ENCODE peak calls at places on chromosomes 11 and 22, in ten cellular contexts. K is kidney, Y is lower lobe of right lung, T is HCT116, F is neural progenitor cell, M is right lobe of liver, I is H1, P is colonic mucosa, X is esophagus muscularis mucosa, G is transverse colon. B is an unnamed sample.

GRCh38 chr22:37486224-37486845 is at the start of gene MFNG:
- DNase-seq in K (peak), Y (peak), T (no peak), F (peak), M (peak), I (peak), P (peak), X (no peak), G (peak), B (no peak)

GRCh38 chr22:29780781-29781676 is 13.9 kb downstream of the UQCR10 start:
- DNase-seq in K (no peak), Y (no peak), T (no peak), F (no peak), M (no peak), I (no peak), P (no peak), X (no peak), G (no peak), B (no peak)

GRCh38 chr22:17234144-17234623 is 14.9 kb upstream of the ADA2 start:
- DNase-seq in K (peak), Y (peak), T (peak), F (peak), M (no peak), I (peak), P (no peak), X (no peak), G (no peak), B (no peak)

GRCh38 chr11:77199346-77199745 is 71.3 kb downstream of the MYO7A start:
- DNase-seq in K (peak), Y (peak), T (no peak), F (no peak), M (peak), I (no peak), P (no peak), X (no peak), G (no peak), B (no peak)

GRCh38 chr11:84780689-84781293 is 846.4 kb downstream of the DLG2 start:
- DNase-seq in K (no peak), Y (no peak), T (peak), F (peak), M (no peak), I (no peak), P (no peak), X (no peak), G (no peak), B (no peak)

GRCh38 chr22:28025333-28025732 is 106.3 kb upstream of the PITPNB start:
- DNase-seq in K (no peak), Y (no peak), T (no peak), F (no peak), M (no peak), I (no peak), P (peak), X (no peak), G (no peak), B (no peak)

GRCh38 chr11:125952973-125953372 is 7.1 kb downstream of the VSIG10L2 start:
- DNase-seq in K (no peak), Y (peak), T (no peak), F (no peak), M (no peak), I (no peak), P (peak), X (peak), G (peak), B (peak)

GRCh38 chr11:63517156-63517555 is 11.3 kb downstream of the LGALS12 start:
- DNase-seq in K (no peak), Y (no peak), T (no peak), F (no peak), M (no peak), I (no peak), P (no peak), X (no peak), G (no peak), B (no peak)

GRCh38 chr11:129251067-129251466 is 58.9 kb upstream of the ARHGAP32 start:
- DNase-seq in K (no peak), Y (no peak), T (no peak), F (no peak), M (no peak), I (no peak), P (no peak), X (no peak), G (no peak), B (no peak)

GRCh38 chr22:47033648-47034000 is 271.2 kb downstream of the TBC1D22A start:
- DNase-seq in K (peak), Y (peak), T (no peak), F (no peak), M (peak), I (no peak), P (no peak), X (no peak), G (no peak), B (no peak)

GRCh38 chr11:63518548-63518947 is 12.7 kb downstream of the LGALS12 start:
- DNase-seq in K (no peak), Y (no peak), T (no peak), F (no peak), M (no peak), I (no peak), P (no peak), X (no peak), G (no peak), B (no peak)

GRCh38 chr11:86660011-86660595 is 12.3 kb downstream of the ME3 start:
- DNase-seq in K (no peak), Y (no peak), T (no peak), F (no peak), M (no peak), I (no peak), P (no peak), X (no peak), G (no peak), B (no peak)

GRCh38 chr11:57395905-57396623 is 5.6 kb upstream of the PRG2 start:
- DNase-seq in K (no peak), Y (no peak), T (no peak), F (no peak), M (no peak), I (no peak), P (no peak), X (no peak), G (no peak), B (no peak)

GRCh38 chr22:18033204-18033998 is 9.0 kb upstream of the MICAL3 start:
- DNase-seq in K (no peak), Y (no peak), T (no peak), F (no peak), M (no peak), I (no peak), P (no peak), X (peak), G (no peak), B (no peak)

GRCh38 chr11:60336767-60337391 is 9.8 kb downstream of the MS4A6E start:
- DNase-seq in K (no peak), Y (no peak), T (no peak), F (no peak), M (no peak), I (no peak), P (no peak), X (no peak), G (no peak), B (no peak)

GRCh38 chr11:102197759-102198158 is 87.5 kb downstream of the YAP1 start:
- DNase-seq in K (no peak), Y (no peak), T (no peak), F (peak), M (no peak), I (peak), P (no peak), X (no peak), G (no peak), B (no peak)

GRCh38 chr11:78961186-78961782 is 386.6 kb upstream of the NARS2 start:
- DNase-seq in K (no peak), Y (peak), T (peak), F (peak), M (no peak), I (peak), P (peak), X (no peak), G (peak), B (no peak)

GRCh38 chr22:36757608-36758220 is 18.2 kb downstream of the IFT27 start:
- DNase-seq in K (peak), Y (peak), T (peak), F (peak), M (peak), I (peak), P (peak), X (no peak), G (peak), B (no peak)

GRCh38 chr11:9972917-9973504 is 309.1 kb downstream of the SWAP70 start:
- DNase-seq in K (no peak), Y (no peak), T (peak), F (peak), M (no peak), I (no peak), P (no peak), X (no peak), G (no peak), B (no peak)

GRCh38 chr11:124297921-124298320 is 15.8 kb downstream of the OR8D1 start:
- DNase-seq in K (no peak), Y (no peak), T (no peak), F (no peak), M (no peak), I (no peak), P (no peak), X (no peak), G (no peak), B (no peak)

GRCh38 chr11:11843233-11843632 is 1.5 kb downstream of the USP47 start:
- DNase-seq in K (no peak), Y (no peak), T (no peak), F (peak), M (no peak), I (no peak), P (no peak), X (no peak), G (no peak), B (no peak)

GRCh38 chr22:26753125-26753862 is 95.9 kb downstream of the MIAT start:
- DNase-seq in K (no peak), Y (no peak), T (no peak), F (peak), M (no peak), I (no peak), P (no peak), X (no peak), G (no peak), B (no peak)

GRCh38 chr11:34313099-34313517 is 44.7 kb downstream of the ABTB2 start:
- DNase-seq in K (no peak), Y (no peak), T (no peak), F (no peak), M (no peak), I (no peak), P (no peak), X (no peak), G (no peak), B (no peak)

GRCh38 chr22:33274214-33274828 is 216.1 kb upstream of the SYN3 start:
- DNase-seq in K (no peak), Y (no peak), T (no peak), F (peak), M (no peak), I (peak), P (peak), X (no peak), G (peak), B (no peak)

GRCh38 chr11:72041364-72042058 is 38.8 kb downstream of the NUMA1 start:
- DNase-seq in K (peak), Y (peak), T (peak), F (peak), M (peak), I (peak), P (peak), X (peak), G (peak), B (peak)

GRCh38 chr11:68340003-68340767 is 27.8 kb downstream of the LRP5 start:
- DNase-seq in K (no peak), Y (no peak), T (no peak), F (no peak), M (no peak), I (no peak), P (no peak), X (no peak), G (no peak), B (no peak)

GRCh38 chr11:73946798-73947458 is 3.9 kb upstream of the DNAJB13 start:
- DNase-seq in K (no peak), Y (no peak), T (no peak), F (no peak), M (peak), I (no peak), P (no peak), X (no peak), G (no peak), B (peak)

GRCh38 chr11:18844753-18845367 is 53.3 kb upstream of the PTPN5 start:
- DNase-seq in K (no peak), Y (no peak), T (peak), F (peak), M (no peak), I (no peak), P (no peak), X (no peak), G (no peak), B (no peak)

GRCh38 chr11:123406441-123407123 is 23.5 kb upstream of the GRAMD1B start:
- DNase-seq in K (no peak), Y (no peak), T (no peak), F (no peak), M (no peak), I (no peak), P (no peak), X (no peak), G (no peak), B (no peak)

GRCh38 chr11:92453055-92453454 is 228.4 kb downstream of the FAT3 start:
- DNase-seq in K (no peak), Y (no peak), T (no peak), F (no peak), M (no peak), I (no peak), P (no peak), X (no peak), G (no peak), B (no peak)

GRCh38 chr11:57597971-57598830 is 716 bp downstream of the SERPING1 start:
- DNase-seq in K (peak), Y (peak), T (no peak), F (peak), M (peak), I (peak), P (peak), X (no peak), G (peak), B (no peak)

GRCh38 chr22:23199159-23199558 is 18.9 kb downstream of the BCR start:
- DNase-seq in K (peak), Y (no peak), T (no peak), F (peak), M (no peak), I (no peak), P (no peak), X (no peak), G (no peak), B (no peak)

GRCh38 chr22:24303007-24303406 is 32.4 kb downstream of the SPECC1L start:
- DNase-seq in K (no peak), Y (no peak), T (no peak), F (no peak), M (no peak), I (no peak), P (no peak), X (no peak), G (no peak), B (no peak)

GRCh38 chr11:130472434-130472961 is 24.1 kb downstream of the ADAMTS15 start:
- DNase-seq in K (no peak), Y (no peak), T (no peak), F (no peak), M (no peak), I (no peak), P (no peak), X (peak), G (no peak), B (peak)

GRCh38 chr11:91805293-91805692 is 419.3 kb upstream of the FAT3 start:
- DNase-seq in K (no peak), Y (no peak), T (no peak), F (no peak), M (no peak), I (no peak), P (no peak), X (no peak), G (no peak), B (no peak)

GRCh38 chr22:20034143-20034542 is 13.2 kb downstream of the TANGO2 start:
- DNase-seq in K (no peak), Y (no peak), T (no peak), F (no peak), M (no peak), I (no peak), P (no peak), X (no peak), G (no peak), B (no peak)

GRCh38 chr11:68303982-68304780 is 8.2 kb upstream of the LRP5 start:
- DNase-seq in K (no peak), Y (no peak), T (no peak), F (no peak), M (peak), I (no peak), P (no peak), X (no peak), G (no peak), B (no peak)

GRCh38 chr11:67404515-67405195 is 772 bp downstream of the TBC1D10C start:
- DNase-seq in K (peak), Y (peak), T (no peak), F (no peak), M (no peak), I (no peak), P (no peak), X (no peak), G (no peak), B (no peak)

GRCh38 chr11:70623906-70624597 is 225.7 kb downstream of the CTTN start:
- DNase-seq in K (no peak), Y (no peak), T (no peak), F (no peak), M (no peak), I (no peak), P (peak), X (no peak), G (peak), B (no peak)

GRCh38 chr11:128790200-128790599 is 76.9 kb downstream of the KCNJ1 start:
- DNase-seq in K (peak), Y (no peak), T (no peak), F (peak), M (no peak), I (no peak), P (no peak), X (no peak), G (no peak), B (no peak)

DNA sequence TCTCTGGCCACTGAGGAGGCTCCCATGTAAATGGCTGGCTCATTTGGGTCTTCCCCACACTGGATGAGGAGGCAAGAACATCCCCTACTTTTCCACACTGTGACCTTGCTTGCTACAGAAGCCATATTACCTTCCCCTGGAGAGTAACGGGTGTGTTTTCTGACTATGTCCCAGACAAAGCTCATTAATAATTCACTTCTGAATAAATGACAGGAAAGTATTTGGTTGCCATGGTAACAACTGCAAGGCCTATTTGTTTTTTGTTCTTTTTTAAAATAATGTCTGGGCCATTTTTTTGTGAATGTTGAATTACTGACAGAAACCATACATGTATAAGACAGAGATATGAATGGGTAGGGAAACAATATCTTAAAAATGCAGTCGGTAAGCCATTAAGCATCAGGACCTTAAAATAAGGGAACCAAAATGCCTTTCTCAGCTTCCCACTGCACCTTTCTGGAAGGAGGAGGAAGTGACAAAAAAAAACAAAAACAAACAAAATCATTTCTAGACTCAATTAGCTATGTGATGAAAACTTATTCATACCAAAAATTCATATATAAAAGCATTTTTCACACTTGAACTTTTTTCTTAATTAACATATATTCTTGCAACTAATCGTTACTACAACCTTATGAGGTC is 31.9 kb downstream of the SLC1A2 start:
- DNase-seq in K (no peak), Y (no peak), T (no peak), F (no peak), M (no peak), I (no peak), P (no peak), X (no peak), G (no peak), B (no peak)
- TF ChIP-seq CTCF in K (no peak), Y (peak), T (no peak), F (no peak), M (no peak), I (no peak), P (no peak), X (no peak), G (no peak), B (no peak)

GRCh38 chr22:50657925-50658324 is 14.7 kb upstream of the SHANK3 start:
- DNase-seq in K (no peak), Y (no peak), T (no peak), F (no peak), M (no peak), I (no peak), P (no peak), X (no peak), G (no peak), B (no peak)

GRCh38 chr22:50660306-50660705 is 12.3 kb upstream of the SHANK3 start:
- DNase-seq in K (no peak), Y (no peak), T (no peak), F (no peak), M (no peak), I (no peak), P (no peak), X (no peak), G (no peak), B (no peak)

GRCh38 chr22:50656122-50657070 is 16.2 kb upstream of the SHANK3 start:
- DNase-seq in K (peak), Y (peak), T (no peak), F (no peak), M (no peak), I (no peak), P (no peak), X (no peak), G (no peak), B (no peak)
- H3K27ac ChIP-seq in K (no peak), Y (peak), T (peak), F (no peak), M (no peak), I (no peak), P (no peak), X (peak), G (peak), B (no peak)

GRCh38 chr11:119357069-119357468 is 10.6 kb upstream of the MFRP start:
- DNase-seq in K (no peak), Y (no peak), T (no peak), F (no peak), M (no peak), I (no peak), P (no peak), X (no peak), G (no peak), B (no peak)
- H3K4me3 ChIP-seq in K (no peak), Y (peak), T (peak), F (peak), M (peak), I (no peak), P (peak), X (peak), G (peak), B (peak)

GRCh38 chr11:47642099-47642855 is at the start of gene MTCH2:
- DNase-seq in K (peak), Y (peak), T (peak), F (peak), M (peak), I (peak), P (peak), X (peak), G (peak), B (peak)
- TF ChIP-seq CTCF in K (peak), Y (peak), T (no peak), F (peak), M (peak), I (no peak), P (peak), X (peak), G (no peak), B (peak)

B was measured in vagina.